ENCODE peak calls at places on chromosome 2, in nine cellular contexts. T, F, M, G, A, D, B, P and H are unnamed samples.

GRCh38 chr2:88239781-88240180 is 69.6 kb downstream of the THNSL2 start:
- DNase-seq in T (no peak), F (no peak), M (no peak), G (no peak), A (no peak), D (no peak), B (no peak), P (peak), H (peak)

GRCh38 chr2:147756103-147756502 is 88.7 kb upstream of the ACVR2A start:
- DNase-seq in T (no peak), F (no peak), M (no peak), G (no peak), A (no peak), D (no peak), B (no peak), P (no peak), H (no peak)

GRCh38 chr2:211093743-211094303 is 537.4 kb downstream of the CPS1 start:
- DNase-seq in T (no peak), F (peak), M (peak), G (no peak), A (no peak), D (peak), B (no peak), P (peak), H (no peak)

GRCh38 chr2:73963385-73964120 is 21.2 kb upstream of the TET3 start:
- DNase-seq in T (no peak), F (no peak), M (no peak), G (no peak), A (no peak), D (no peak), B (no peak), P (peak), H (no peak)

GRCh38 chr2:104033399-104033798 is 820.5 kb upstream of the POU3F3 start:
- DNase-seq in T (no peak), F (peak), M (peak), G (no peak), A (no peak), D (peak), B (no peak), P (peak), H (peak)

GRCh38 chr2:140502951-140503630 is 1627.7 kb downstream of the LRP1B start:
- DNase-seq in T (peak), F (peak), M (no peak), G (no peak), A (no peak), D (no peak), B (no peak), P (no peak), H (no peak)

GRCh38 chr2:97713296-97714083 is at the start of gene ZAP70:
- DNase-seq in T (no peak), F (no peak), M (no peak), G (peak), A (no peak), D (no peak), B (no peak), P (peak), H (peak)

GRCh38 chr2:180124273-180124881 is 117.3 kb upstream of the CWC22 start:
- DNase-seq in T (peak), F (peak), M (peak), G (no peak), A (no peak), D (peak), B (peak), P (peak), H (no peak)

GRCh38 chr2:113920996-113921395 is 31.1 kb downstream of the ACTR3 start:
- DNase-seq in T (no peak), F (no peak), M (no peak), G (no peak), A (no peak), D (no peak), B (no peak), P (no peak), H (no peak)

GRCh38 chr2:25305809-25306208 is 35.9 kb downstream of the DNMT3A start:
- DNase-seq in T (no peak), F (peak), M (no peak), G (peak), A (no peak), D (no peak), B (no peak), P (no peak), H (peak)

GRCh38 chr2:100260712-100261620 is 61.3 kb downstream of the LONRF2 start:
- DNase-seq in T (peak), F (peak), M (peak), G (peak), A (peak), D (peak), B (peak), P (peak), H (no peak)

GRCh38 chr2:25315316-25315680 is 26.4 kb downstream of the DNMT3A start:
- DNase-seq in T (no peak), F (no peak), M (no peak), G (no peak), A (no peak), D (no peak), B (no peak), P (no peak), H (no peak)

GRCh38 chr2:18611184-18611583 is 21.8 kb upstream of the NT5C1B start:
- DNase-seq in T (no peak), F (no peak), M (no peak), G (no peak), A (no peak), D (no peak), B (no peak), P (no peak), H (no peak)

GRCh38 chr2:20868377-20868776 is 45.5 kb upstream of the LDAH start:
- DNase-seq in T (no peak), F (peak), M (no peak), G (no peak), A (no peak), D (no peak), B (no peak), P (peak), H (no peak)

GRCh38 chr2:199696048-199696447 is 154.9 kb downstream of the FTCDNL1 start:
- DNase-seq in T (no peak), F (no peak), M (no peak), G (no peak), A (no peak), D (no peak), B (no peak), P (no peak), H (peak)

GRCh38 chr2:133717497-133717896 is 149.2 kb upstream of the NCKAP5 start:
- DNase-seq in T (no peak), F (no peak), M (no peak), G (no peak), A (no peak), D (no peak), B (no peak), P (no peak), H (no peak)

GRCh38 chr2:150341982-150342680 is 145.3 kb downstream of the RND3 start:
- DNase-seq in T (no peak), F (peak), M (no peak), G (no peak), A (no peak), D (no peak), B (no peak), P (no peak), H (no peak)

GRCh38 chr2:222284466-222284865 is 14.3 kb downstream of the PAX3 start:
- DNase-seq in T (no peak), F (no peak), M (no peak), G (peak), A (no peak), D (no peak), B (no peak), P (no peak), H (no peak)

GRCh38 chr2:56687169-56687568 is 503.4 kb downstream of the CCDC85A start:
- DNase-seq in T (peak), F (no peak), M (no peak), G (no peak), A (no peak), D (no peak), B (no peak), P (no peak), H (no peak)

GRCh38 chr2:75799859-75800258 is 89.1 kb upstream of the GCFC2 start:
- DNase-seq in T (no peak), F (no peak), M (no peak), G (no peak), A (no peak), D (no peak), B (no peak), P (peak), H (no peak)

GRCh38 chr2:101887328-101887727 is 104.4 kb upstream of the IL1R2 start:
- DNase-seq in T (no peak), F (no peak), M (no peak), G (no peak), A (no peak), D (no peak), B (no peak), P (no peak), H (no peak)

GRCh38 chr2:222057249-222058073 is 241.3 kb downstream of the PAX3 start:
- DNase-seq in T (no peak), F (peak), M (peak), G (no peak), A (no peak), D (no peak), B (no peak), P (peak), H (no peak)

GRCh38 chr2:183037281-183037659 is 987 bp downstream of the NCKAP1 start:
- DNase-seq in T (no peak), F (peak), M (no peak), G (no peak), A (no peak), D (peak), B (no peak), P (no peak), H (no peak)

GRCh38 chr2:43133708-43134570 is 92.5 kb downstream of the ZFP36L2 start:
- DNase-seq in T (no peak), F (no peak), M (no peak), G (no peak), A (no peak), D (no peak), B (no peak), P (peak), H (peak)

GRCh38 chr2:136444323-136444722 is 321.0 kb upstream of the THSD7B start:
- DNase-seq in T (no peak), F (no peak), M (no peak), G (no peak), A (peak), D (no peak), B (no peak), P (no peak), H (no peak)

GRCh38 chr2:15755528-15755927 is 163.9 kb downstream of the DDX1 start:
- DNase-seq in T (no peak), F (no peak), M (no peak), G (no peak), A (no peak), D (no peak), B (no peak), P (no peak), H (no peak)

GRCh38 chr2:234763051-234763909 is 188.5 kb upstream of the SH3BP4 start:
- DNase-seq in T (no peak), F (peak), M (no peak), G (no peak), A (peak), D (no peak), B (no peak), P (no peak), H (no peak)

GRCh38 chr2:209977386-209978239 is 24.8 kb upstream of the RPE start:
- DNase-seq in T (no peak), F (peak), M (peak), G (no peak), A (no peak), D (peak), B (no peak), P (peak), H (no peak)

GRCh38 chr2:219369447-219369861 is 18.3 kb downstream of the DNPEP start:
- DNase-seq in T (peak), F (peak), M (no peak), G (no peak), A (no peak), D (no peak), B (no peak), P (no peak), H (peak)

GRCh38 chr2:30417253-30417652 is 29.8 kb upstream of the LCLAT1 start:
- DNase-seq in T (peak), F (peak), M (peak), G (no peak), A (no peak), D (peak), B (no peak), P (no peak), H (no peak)

GRCh38 chr2:9249036-9249800 is 42.6 kb downstream of the ASAP2 start:
- DNase-seq in T (peak), F (peak), M (no peak), G (no peak), A (no peak), D (no peak), B (peak), P (no peak), H (no peak)

GRCh38 chr2:120764434-120764833 is 28.8 kb downstream of the GLI2 start:
- DNase-seq in T (no peak), F (no peak), M (no peak), G (no peak), A (no peak), D (no peak), B (no peak), P (no peak), H (no peak)

GRCh38 chr2:234686088-234686890 is 189.4 kb upstream of the ARL4C start:
- DNase-seq in T (no peak), F (peak), M (peak), G (no peak), A (peak), D (peak), B (peak), P (no peak), H (no peak)

GRCh38 chr2:37776487-37776886 is 105.0 kb upstream of the CDC42EP3 start:
- DNase-seq in T (peak), F (peak), M (no peak), G (no peak), A (peak), D (peak), B (peak), P (no peak), H (no peak)

GRCh38 chr2:174615951-174616436 is 18.4 kb upstream of the WIPF1 start:
- DNase-seq in T (peak), F (peak), M (no peak), G (no peak), A (no peak), D (no peak), B (no peak), P (no peak), H (no peak)

GRCh38 chr2:111157071-111157661 is 36.5 kb downstream of the BCL2L11 start:
- DNase-seq in T (no peak), F (no peak), M (no peak), G (no peak), A (no peak), D (no peak), B (no peak), P (peak), H (no peak)

GRCh38 chr2:127701651-127702394 is 526 bp downstream of the SFT2D3 start:
- DNase-seq in T (peak), F (peak), M (peak), G (peak), A (peak), D (peak), B (peak), P (peak), H (peak)
- TF ChIP-seq CTCF in T (peak), F (peak), M (no peak), G (peak), A (no peak), D (no peak), B (no peak), P (peak), H (no peak)

GRCh38 chr2:85011747-85012146 is 40.8 kb downstream of the KCMF1 start:
- DNase-seq in T (no peak), F (no peak), M (peak), G (peak), A (no peak), D (no peak), B (no peak), P (peak), H (no peak)
- TF ChIP-seq CTCF in T (peak), F (no peak), M (peak), G (peak), A (peak), D (no peak), B (peak), P (no peak), H (no peak)

DNA sequence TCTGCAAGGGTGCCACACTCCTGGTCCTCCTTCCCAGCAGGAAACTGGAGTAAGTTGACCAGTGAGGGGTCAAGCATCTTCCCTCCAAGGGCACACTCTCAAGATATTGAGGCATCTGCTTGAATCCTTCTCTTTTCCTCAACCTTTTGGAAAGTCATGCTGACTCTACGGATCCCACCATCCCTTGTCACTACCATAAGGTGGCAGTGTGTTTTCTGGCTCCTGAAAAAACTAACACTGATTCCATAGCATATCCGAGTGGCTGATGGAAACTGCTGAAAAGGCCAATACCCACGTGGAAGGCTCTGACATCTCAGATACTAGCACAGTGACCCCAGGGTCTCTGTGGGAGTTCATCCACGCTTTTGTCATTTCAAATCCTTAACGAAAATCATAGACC is 37.1 kb downstream of the GPR45 start:
- DNase-seq in T (no peak), F (no peak), M (peak), G (no peak), A (no peak), D (no peak), B (no peak), P (no peak), H (no peak)
- TF ChIP-seq CTCF in T (peak), F (no peak), M (no peak), G (peak), A (no peak), D (no peak), B (no peak), P (no peak), H (no peak)

GRCh38 chr2:158457092-158457825 is 507 bp downstream of the PKP4 start:
- DNase-seq in T (peak), F (peak), M (peak), G (peak), A (no peak), D (peak), B (peak), P (peak), H (peak)
- TF ChIP-seq CTCF in T (peak), F (no peak), M (no peak), G (peak), A (no peak), D (no peak), B (no peak), P (peak), H (no peak)

GRCh38 chr2:166766220-166766619 is 122.1 kb upstream of the XIRP2 start:
- DNase-seq in T (no peak), F (no peak), M (peak), G (no peak), A (no peak), D (no peak), B (no peak), P (no peak), H (no peak)

GRCh38 chr2:166764702-166765101 is 123.6 kb upstream of the XIRP2 start:
- DNase-seq in T (no peak), F (no peak), M (no peak), G (no peak), A (no peak), D (no peak), B (no peak), P (no peak), H (no peak)

GRCh38 chr2:166764216-166764615 is 124.1 kb upstream of the XIRP2 start:
- DNase-seq in T (no peak), F (no peak), M (peak), G (no peak), A (no peak), D (no peak), B (no peak), P (no peak), H (no peak)

GRCh38 chr2:166762746-166763145 is 125.5 kb upstream of the XIRP2 start:
- DNase-seq in T (no peak), F (no peak), M (no peak), G (no peak), A (no peak), D (peak), B (no peak), P (no peak), H (no peak)

DNA sequence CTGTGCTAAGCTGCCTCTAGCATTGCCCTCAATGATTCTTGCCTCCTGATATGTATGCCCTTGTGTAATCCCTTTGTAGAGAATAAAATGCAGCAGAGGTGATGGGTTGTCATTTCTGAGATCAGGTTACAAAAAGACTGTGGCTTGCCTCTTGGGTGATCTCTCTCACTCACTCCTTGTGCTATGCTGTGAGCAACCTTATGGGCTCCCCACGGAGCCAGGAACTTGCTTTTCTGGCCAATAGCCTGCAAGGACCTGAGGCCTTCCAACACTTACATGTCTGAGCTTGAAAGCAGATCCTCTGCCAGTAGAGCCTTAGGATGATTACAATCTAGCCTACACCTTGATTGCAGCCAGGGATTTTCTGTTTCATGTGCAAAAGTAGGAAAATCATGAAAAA is 123.1 kb upstream of the XIRP2 start:
- DNase-seq in T (no peak), F (peak), M (peak), G (no peak), A (no peak), D (no peak), B (no peak), P (no peak), H (no peak)
- TF ChIP-seq CTCF in T (no peak), F (no peak), M (no peak), G (no peak), A (no peak), D (no peak), B (no peak), P (no peak), H (no peak)

GRCh38 chr2:85534099-85534498 is 4.9 kb upstream of the MAT2A start:
- DNase-seq in T (no peak), F (no peak), M (no peak), G (no peak), A (no peak), D (no peak), B (no peak), P (no peak), H (peak)

GRCh38 chr2:85531585-85531984 is 7.4 kb upstream of the MAT2A start:
- DNase-seq in T (no peak), F (peak), M (no peak), G (no peak), A (no peak), D (no peak), B (no peak), P (no peak), H (no peak)

GRCh38 chr2:85537600-85538506 is 1.1 kb upstream of the MAT2A start:
- DNase-seq in T (peak), F (peak), M (peak), G (peak), A (no peak), D (peak), B (peak), P (peak), H (peak)

GRCh38 chr2:85536479-85536878 is 2.5 kb upstream of the MAT2A start:
- DNase-seq in T (peak), F (peak), M (no peak), G (no peak), A (peak), D (peak), B (no peak), P (no peak), H (no peak)

DNA sequence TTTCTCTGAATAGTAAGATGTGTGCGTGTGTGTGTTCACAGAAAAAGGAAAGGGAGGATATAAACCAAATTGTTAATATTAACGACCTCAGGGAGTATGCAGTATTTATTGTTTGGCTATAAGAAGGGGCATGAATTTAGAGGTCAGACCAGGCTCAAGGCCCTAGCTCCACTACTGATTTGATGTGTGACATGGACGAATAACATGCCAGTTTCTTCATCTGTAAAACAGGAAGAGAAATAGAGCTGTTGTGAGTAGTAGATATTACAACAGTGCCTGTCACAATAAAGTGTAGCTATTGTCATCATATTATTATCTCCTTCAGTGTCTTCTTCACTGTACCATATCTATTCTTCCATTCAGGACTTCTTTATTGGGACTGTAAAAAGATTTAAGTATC is 4.1 kb upstream of the MAT2A start:
- DNase-seq in T (no peak), F (no peak), M (no peak), G (no peak), A (no peak), D (no peak), B (no peak), P (no peak), H (no peak)
- TF ChIP-seq CTCF in T (no peak), F (no peak), M (no peak), G (no peak), A (no peak), D (no peak), B (no peak), P (no peak), H (no peak)